ENCODE peak calls at places on chromosome 4, in ten cellular contexts. Y, O, D, I, G, V, F, Z, S and E are unnamed samples.

GRCh38 chr4:142110136-142110535 is 473.8 kb downstream of the IL15 start:
- DNase-seq in Z (no peak), S (no peak), V (no peak), F (no peak), O (no peak), D (no peak), I (no peak), Y (no peak), G (no peak), E (no peak)

GRCh38 chr4:4969298-4969697 is 50.0 kb downstream of the CYTL1 start:
- DNase-seq in V (no peak), O (peak; percentile 42), G (no peak), F (no peak), I (no peak), Y (peak; percentile 67), Z (no peak), D (no peak), S (peak; percentile 6), E (no peak)

GRCh38 chr4:173767650-173768049 is 237.6 kb upstream of the HAND2 start:
- DNase-seq in Z (no peak), I (no peak), V (no peak), O (no peak), D (no peak), G (no peak), S (no peak), Y (no peak), F (no peak), E (no peak)

GRCh38 chr4:189988892-189989431 is 38.1 kb downstream of the FRG2 start:
- DNase-seq in S (no peak), D (no peak), Z (no peak), V (no peak), Y (no peak), F (no peak), O (no peak), I (no peak), G (no peak), E (no peak)

GRCh38 chr4:128716325-128716724 is 93.2 kb upstream of the JADE1 start:
- DNase-seq in F (no peak), S (no peak), Y (peak; percentile 15), D (no peak), V (no peak), I (no peak), O (no peak), G (no peak), Z (no peak), E (no peak)

GRCh38 chr4:142203505-142203904 is 567.1 kb downstream of the IL15 start:
- DNase-seq in F (no peak), O (no peak), D (no peak), Z (no peak), Y (no peak), S (peak; percentile 10), I (no peak), G (no peak), V (no peak), E (no peak)

GRCh38 chr4:114257516-114257915 is 278.1 kb upstream of the ARSJ start:
- DNase-seq in F (no peak), S (peak; percentile 70), V (no peak), G (no peak), O (no peak), Y (no peak), I (no peak), D (no peak), Z (no peak), E (no peak)

GRCh38 chr4:98932539-98932938 is 3.6 kb upstream of the EIF4E start:
- DNase-seq in O (no peak), V (no peak), G (no peak), S (peak; percentile 60), Y (no peak), I (no peak), F (no peak), D (no peak), Z (no peak), E (no peak)

GRCh38 chr4:86963697-86964096 is 28.9 kb downstream of the AFF1 start:
- DNase-seq in V (no peak), I (no peak), G (no peak), Z (no peak), F (no peak), D (no peak), S (peak; percentile 44), O (no peak), Y (no peak), E (no peak)

GRCh38 chr4:110087116-110087708 is 111.2 kb downstream of the ELOVL6 start:
- DNase-seq in D (no peak), Y (no peak), F (no peak), Z (no peak), O (no peak), I (no peak), V (no peak), S (peak; percentile 93), G (no peak), E (no peak)

GRCh38 chr4:168309781-168310180 is 8.8 kb downstream of the DDX60 start:
- DNase-seq in O (no peak), S (peak; percentile 14), I (peak; percentile 30), V (no peak), G (no peak), Y (no peak), Z (no peak), D (no peak), F (peak; percentile 2), E (no peak)

GRCh38 chr4:2812985-2813384 is 20.1 kb downstream of the SH3BP2 start:
- DNase-seq in I (no peak), Y (no peak), G (no peak), S (no peak), O (no peak), Z (no peak), V (no peak), D (no peak), F (no peak), E (no peak)
- H3K4me3 ChIP-seq in I (no peak overlapping the region), Y (peak overlapping the region; percentile 19), G (no peak overlapping the region), S (no peak overlapping the region), O (peak overlapping the region; percentile 45), Z (peak overlapping the region; percentile 62), V (no peak overlapping the region), D (no peak overlapping the region), F (no peak overlapping the region), E (peak overlapping the region; percentile 61)

GRCh38 chr4:37130465-37130864 is 114.1 kb upstream of the NWD2 start:
- DNase-seq in F (no peak), G (no peak), Y (no peak), S (no peak), O (no peak), I (no peak), Z (no peak), V (no peak), D (no peak), E (no peak)

GRCh38 chr4:37138019-37138653 is 106.4 kb upstream of the NWD2 start:
- DNase-seq in S (no peak), Z (no peak), D (no peak), V (no peak), F (no peak), O (no peak), Y (no peak), I (no peak), G (no peak), E (no peak)

DNA sequence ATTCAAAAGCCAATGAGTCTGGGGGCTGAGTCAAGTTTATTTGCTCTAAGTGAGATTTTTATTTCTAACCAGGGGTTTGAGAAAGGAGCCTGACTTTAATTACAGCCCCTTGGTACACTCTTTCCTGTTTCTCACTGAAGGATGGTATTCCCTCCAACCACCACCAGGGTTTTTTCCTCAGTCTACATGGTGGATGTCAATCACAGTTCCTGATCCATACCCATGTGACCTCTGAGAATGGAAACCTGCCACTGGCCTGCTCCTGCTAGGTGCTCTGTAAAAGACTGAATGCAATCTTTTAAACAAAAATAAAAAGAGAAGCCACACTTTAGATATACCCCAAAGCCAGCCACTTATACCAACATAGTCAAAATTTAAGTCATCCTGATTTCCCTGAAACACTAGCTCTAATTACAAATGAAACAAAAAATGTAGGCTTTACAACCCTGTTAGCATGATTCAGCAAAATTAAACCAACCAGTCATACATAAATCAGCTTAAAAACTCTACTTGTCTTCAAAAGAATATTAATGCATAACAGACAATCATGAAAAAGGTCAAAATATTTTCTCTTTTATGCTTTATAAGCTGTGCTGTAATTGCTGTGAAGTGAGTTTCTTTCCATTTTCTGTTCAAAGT is 112.1 kb upstream of the NWD2 start:
- DNase-seq in I (peak; percentile 2), D (no peak), O (no peak), Y (no peak), S (no peak), G (peak; percentile 5), F (peak; percentile 57), V (no peak), Z (no peak), E (no peak)
- TF ChIP-seq CTCF in I (peak; percentile 27), D (peak; percentile 8), O (no peak), Y (no peak), S (no peak), G (peak; percentile 43), F (peak; percentile 38), V (no peak), Z (no peak), E (no peak)

GRCh38 chr4:38654273-38654672 is 9.7 kb upstream of the KLF3 start:
- DNase-seq in V (no peak), S (no peak), I (no peak), Y (no peak), F (no peak), G (no peak), D (no peak), O (no peak), Z (no peak), E (no peak)
- H3K27ac ChIP-seq in V (no peak overlapping the region), S (no peak overlapping the region), I (no peak overlapping the region), Y (no peak overlapping the region), F (no peak overlapping the region), G (no peak overlapping the region), D (no peak overlapping the region), O (no peak overlapping the region), Z (no peak overlapping the region), E (no peak overlapping the region)

GRCh38 chr4:48015216-48015615 is 1.3 kb downstream of the CNGA1 start:
- DNase-seq in F (no peak), Z (no peak), D (no peak), S (no peak), O (no peak), V (no peak), I (no peak), Y (no peak), G (no peak), E (no peak)

GRCh38 chr4:48016141-48017107 is at the start of the genes CNGA1 and NIPAL1:
- DNase-seq in I (peak; percentile 94), F (peak; percentile 96), S (peak; percentile 69), Z (peak; percentile 93), G (peak; percentile 94), Y (peak; percentile 21), V (peak; percentile 93), O (peak; percentile 90), D (peak; percentile 92), E (peak; percentile 76)

GRCh38 chr4:48018112-48018511 is 1.5 kb downstream of the NIPAL1 start:
- DNase-seq in V (no peak), F (no peak), O (no peak), S (no peak), Y (no peak), Z (no peak), D (no peak), I (no peak), G (no peak), E (no peak)

GRCh38 chr4:48015678-48016077 is 803 bp downstream of the CNGA1 start:
- DNase-seq in G (no peak), Z (no peak), O (peak; percentile 28), Y (no peak), F (no peak), I (no peak), S (no peak), V (no peak), D (peak; percentile 18), E (no peak)

DNA sequence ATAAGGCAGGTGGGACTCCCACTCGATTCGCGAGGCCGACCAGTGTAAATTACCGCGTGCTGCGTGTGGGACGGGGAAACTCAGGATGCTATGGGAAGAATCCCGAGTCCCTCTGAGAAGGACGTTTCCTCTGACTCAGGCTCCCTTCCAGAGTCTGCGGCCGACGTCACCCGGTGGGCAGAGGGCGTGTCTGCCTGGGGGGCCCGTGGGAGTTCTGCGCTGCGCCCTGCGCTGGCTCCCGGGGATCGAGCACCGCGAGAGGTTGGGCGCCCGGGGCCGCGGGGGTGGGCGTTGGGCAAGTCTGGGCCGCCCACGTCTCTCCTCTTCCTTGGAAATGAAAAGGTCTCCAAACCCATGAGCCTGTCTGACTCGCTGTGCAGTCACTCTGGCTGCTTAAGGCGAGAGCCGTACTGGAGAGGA is 546 bp downstream of the NIPAL1 start:
- DNase-seq in Y (peak; percentile 9), S (peak; percentile 82), I (peak; percentile 68), O (peak; percentile 69), Z (peak; percentile 78), D (peak; percentile 80), F (peak; percentile 73), G (peak; percentile 61), V (peak; percentile 72), E (peak; percentile 83)
- H3K4me3 ChIP-seq in Y (peak overlapping the region; percentile 71), S (peak overlapping the region; percentile 44), I (peak overlapping the region; percentile 87), O (peak overlapping the region; percentile 67), Z (peak overlapping the region; percentile 70), D (peak overlapping the region; percentile 39), F (peak overlapping the region; percentile 97), G (peak overlapping the region; percentile 66), V (peak overlapping the region; percentile 84), E (peak overlapping the region; percentile 66)